ENCODE peak calls at places on chromosomes 7 and 10, in seven cellular contexts. O is HCT116, M is H1, S is HepG2, P is SK-N-SH, V is K562, G is GM12878. D is an unnamed sample.
A peak's percentile ranks its signal among the peaks of the same experiment; 100 is the strongest.

GRCh38 chr7:53218730-53219504 is 183.5 kb downstream of the POM121L12 start:
- DNase-seq in O (no peak), M (peak; percentile 54), S (no peak), P (peak; percentile 64), V (no peak), G (no peak), D (no peak)

GRCh38 chr7:78587443-78588044 is 789.0 kb downstream of the PHTF2 start:
- DNase-seq in O (peak; percentile 6), M (no peak), S (peak; percentile 10), P (peak; percentile 47), V (no peak), G (no peak), D (peak; percentile 37)

GRCh38 chr7:107782374-107782773 is 20.6 kb downstream of the SLC26A3 start:
- DNase-seq in O (no peak), M (no peak), S (no peak), P (no peak), V (no peak), G (no peak), D (no peak)

GRCh38 chr10:126037946-126038345 is 141.6 kb downstream of the FANK1 start:
- DNase-seq in O (no peak), M (no peak), S (no peak), P (no peak), V (no peak), G (no peak), D (no peak)

GRCh38 chr7:45923290-45923689 is 2.2 kb upstream of the IGFBP3 start:
- DNase-seq in O (no peak), M (peak; percentile 88), S (peak; percentile 23), P (peak; percentile 78), V (peak; percentile 48), G (no peak), D (peak; percentile 77)

GRCh38 chr7:27173412-27174076 is 576 bp downstream of the HOXA10 start:
- DNase-seq in O (no peak), M (peak; percentile 73), S (no peak), P (peak; percentile 54), V (no peak), G (no peak), D (no peak)

GRCh38 chr10:77770081-77770867 is 132.7 kb upstream of the KCNMA1 start:
- DNase-seq in O (no peak), M (no peak), S (no peak), P (no peak), V (no peak), G (no peak), D (no peak)

GRCh38 chr10:31587691-31588090 is 268.7 kb downstream of the ZEB1 start:
- DNase-seq in O (no peak), M (no peak), S (no peak), P (no peak), V (no peak), G (no peak), D (no peak)

GRCh38 chr10:76070861-76071260 is 639.4 kb downstream of the LRMDA start:
- DNase-seq in O (no peak), M (no peak), S (no peak), P (no peak), V (no peak), G (no peak), D (no peak)

GRCh38 chr10:43605850-43606322 is 352 bp upstream of the ZNF485 start:
- DNase-seq in O (no peak), M (no peak), S (no peak), P (no peak), V (no peak), G (no peak), D (peak; percentile 85)

GRCh38 chr10:97078280-97079156 is 107.2 kb downstream of the SLIT1 start:
- DNase-seq in O (no peak), M (no peak), S (no peak), P (no peak), V (no peak), G (no peak), D (no peak)

GRCh38 chr10:11082551-11082950 is 64.9 kb downstream of the CELF2 start:
- DNase-seq in O (no peak), M (no peak), S (no peak), P (no peak), V (no peak), G (no peak), D (no peak)

GRCh38 chr7:101133621-101134398 is 6.9 kb downstream of the SERPINE1 start:
- DNase-seq in O (no peak), M (no peak), S (no peak), P (no peak), V (peak; percentile 61), G (no peak), D (no peak)
- TF ChIP-seq JUND in O (no peak), M (no peak), S (no peak), P (no peak), V (no peak), G (no peak), D (no peak)

GRCh38 chr10:127148933-127149220 is 47.5 kb downstream of the INSYN2A start:
- DNase-seq in O (peak; percentile 66), M (no peak), S (no peak), P (no peak), V (no peak), G (no peak), D (no peak)
- TF ChIP-seq JUND in O (no peak), M (no peak), S (no peak), P (peak; percentile 31), V (no peak), G (no peak), D (no peak)

GRCh38 chr10:18099420-18099819 is 40.8 kb upstream of the CACNB2 start:
- DNase-seq in O (no peak), M (no peak), S (no peak), P (no peak), V (no peak), G (no peak), D (no peak)

GRCh38 chr10:18100664-18101063 is 39.6 kb upstream of the CACNB2 start:
- DNase-seq in O (no peak), M (no peak), S (no peak), P (no peak), V (no peak), G (no peak), D (no peak)

GRCh38 chr10:18109471-18109870 is 30.8 kb upstream of the CACNB2 start:
- DNase-seq in O (no peak), M (no peak), S (no peak), P (no peak), V (no peak), G (no peak), D (no peak)

GRCh38 chr10:18102404-18102803 is 37.8 kb upstream of the CACNB2 start:
- DNase-seq in O (no peak), M (no peak), S (no peak), P (no peak), V (no peak), G (no peak), D (no peak)

GRCh38 chr10:18104223-18104872 is 35.9 kb upstream of the CACNB2 start:
- DNase-seq in O (peak; percentile 28), M (peak; percentile 75), S (peak; percentile 23), P (peak; percentile 34), V (peak; percentile 25), G (no peak), D (peak; percentile 67)
- TF ChIP-seq JUND in O (no peak), M (no peak), S (no peak), P (no peak), V (no peak), G (no peak), D (no peak)

DNA sequence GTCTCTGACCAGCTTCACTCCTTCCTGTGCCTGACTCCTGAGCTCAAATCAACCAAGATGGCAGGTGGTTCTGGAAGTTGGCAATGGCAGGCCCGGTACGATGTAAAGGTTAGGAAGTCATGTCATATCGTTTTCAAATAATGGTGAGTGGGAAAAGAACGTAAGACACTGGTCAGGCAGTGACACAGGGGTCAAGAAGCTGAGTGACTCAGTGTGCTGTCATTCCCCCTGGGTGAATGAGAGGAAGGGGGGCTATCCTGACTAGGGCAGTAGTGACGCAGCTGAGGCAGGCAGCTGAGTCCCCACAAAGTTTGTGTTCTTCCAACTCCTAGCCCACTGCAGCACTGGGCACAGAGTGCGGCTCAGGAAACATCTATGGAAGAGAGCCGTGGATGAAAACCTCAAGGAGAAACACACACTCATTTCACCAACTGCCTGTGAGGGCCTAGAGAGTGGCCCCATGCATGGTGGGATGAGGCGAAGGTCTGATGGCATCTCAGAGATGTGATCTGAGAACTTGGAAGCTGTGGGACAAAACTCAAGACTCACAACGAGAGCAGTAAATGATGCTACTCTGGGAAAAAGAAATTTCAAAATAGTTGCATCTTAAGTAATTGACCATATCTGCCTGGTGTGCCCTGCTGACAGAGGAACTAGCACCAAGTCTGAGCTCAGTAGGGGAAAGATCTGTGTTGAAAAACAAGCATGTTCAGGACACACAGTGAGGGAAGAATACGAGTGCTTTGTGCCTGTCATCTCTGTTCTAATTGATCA is 23.2 kb downstream of the CREB3L2 start:
- DNase-seq in O (peak; percentile 89), M (no peak), S (no peak), P (no peak), V (peak; percentile 62), G (no peak), D (no peak)
- TF ChIP-seq JUND in O (peak; percentile 97), M (no peak), S (no peak), P (peak; percentile 100), V (peak; percentile 86), G (no peak), D (no peak)

GRCh38 chr10:94403034-94403822 is 887 bp downstream of the TBC1D12 start:
- DNase-seq in O (peak; percentile 52), M (peak; percentile 75), S (peak; percentile 76), P (peak; percentile 82), V (peak; percentile 31), G (peak; percentile 47), D (peak; percentile 82)
- TF ChIP-seq JUND in O (no peak), M (no peak), S (no peak), P (no peak), V (no peak), G (no peak), D (no peak)

DNA sequence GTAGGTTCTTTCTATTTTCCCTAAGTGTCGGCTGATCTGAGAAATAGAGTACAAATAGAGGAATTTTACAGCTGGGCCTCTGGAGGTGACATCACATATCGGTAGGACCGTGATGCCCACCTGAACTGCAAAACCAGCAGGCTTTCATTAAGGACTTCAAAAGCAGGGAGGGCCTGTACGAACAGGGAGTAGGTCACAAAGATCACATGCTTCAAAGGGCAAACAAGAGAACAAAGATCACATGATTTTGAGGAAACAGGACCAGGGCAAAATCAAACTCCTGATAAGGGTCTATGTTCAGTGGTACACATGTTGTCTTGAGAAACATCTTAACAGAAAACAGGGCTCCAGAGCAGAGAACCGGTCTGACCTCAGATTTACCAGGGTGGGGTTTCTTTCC is 88.9 kb downstream of the CNNM2 start:
- DNase-seq in O (no peak), M (no peak), S (peak; percentile 70), P (no peak), V (no peak), G (no peak), D (no peak)
- TF ChIP-seq JUND in O (no peak), M (no peak), S (no peak), P (no peak), V (no peak), G (no peak), D (no peak)